ENCODE peak calls at places on chromosomes 4 and X, in eight cellular contexts. M is endothelial cell, L is epithelial cell of esophagus, G is RWPE1, P is cardiac fibroblast, W is A549, Z is Calu3, H is colonic mucosa. Q is an unnamed sample.

GRCh38 chr4:55866290-55866907 is 13.0 kb downstream of the EXOC1 start:
- DNase-seq in M (no peak), L (peak), G (peak), P (peak), W (peak), Z (peak), H (no peak), Q (peak)

GRCh38 chr4:108094923-108095482 is 73.7 kb downstream of the LEF1 start:
- DNase-seq in M (no peak), L (no peak), G (no peak), P (no peak), W (no peak), Z (no peak), H (no peak), Q (no peak)

GRCh38 chrX:148448686-148449085 is 51.7 kb upstream of the AFF2 start:
- DNase-seq in M (no peak), L (no peak), G (no peak), P (no peak), W (no peak), Z (no peak), H (no peak), Q (no peak)

GRCh38 chrX:50971390-50971789 is 60.9 kb downstream of the BMP15 start:
- DNase-seq in M (no peak), L (peak), G (peak), P (peak), W (no peak), Z (peak), H (no peak), Q (no peak)

GRCh38 chr4:173124209-173124865 is 44.3 kb upstream of the GALNT7 start:
- DNase-seq in M (no peak), L (no peak), G (no peak), P (no peak), W (no peak), Z (no peak), H (no peak), Q (no peak)

GRCh38 chrX:17183566-17183965 is 191.4 kb upstream of the NHS start:
- DNase-seq in M (no peak), L (no peak), G (no peak), P (no peak), W (no peak), Z (no peak), H (no peak), Q (no peak)

GRCh38 chr4:73668806-73669205 is 48.6 kb upstream of the RASSF6 start:
- DNase-seq in M (no peak), L (no peak), G (no peak), P (peak), W (no peak), Z (no peak), H (no peak), Q (peak)

GRCh38 chrX:130413415-130413814 is 11.6 kb downstream of the RBMX2 start:
- DNase-seq in M (no peak), L (no peak), G (no peak), P (peak), W (no peak), Z (no peak), H (no peak), Q (no peak)

GRCh38 chr4:118014831-118015230 is 19.5 kb upstream of the NDST3 start:
- DNase-seq in M (no peak), L (no peak), G (no peak), P (no peak), W (no peak), Z (no peak), H (no peak), Q (no peak)

GRCh38 chr4:118012142-118012541 is 22.1 kb upstream of the NDST3 start:
- DNase-seq in M (no peak), L (no peak), G (no peak), P (no peak), W (no peak), Z (no peak), H (no peak), Q (no peak)
- TF ChIP-seq CTCF in M (peak), L (peak), G (no peak), P (peak), W (no peak), Z (no peak), H (no peak), Q (peak)

GRCh38 chr4:112523008-112523440 is 7.0 kb upstream of the NEUROG2 start:
- DNase-seq in M (peak), L (peak), G (no peak), P (peak), W (peak), Z (peak), H (no peak), Q (no peak)
- TF ChIP-seq CTCF in M (no peak), L (no peak), G (no peak), P (no peak), W (no peak), Z (no peak), H (no peak), Q (no peak)

GRCh38 chr4:176191974-176192373 is 3.4 kb downstream of the SPATA4 start:
- DNase-seq in M (no peak), L (no peak), G (no peak), P (peak), W (peak), Z (no peak), H (no peak), Q (peak)
- TF ChIP-seq CTCF in M (no peak), L (peak), G (no peak), P (no peak), W (no peak), Z (no peak), H (no peak), Q (peak)

GRCh38 chr4:48124870-48125269 is 9.2 kb downstream of the TXK start:
- DNase-seq in M (no peak), L (no peak), G (no peak), P (no peak), W (no peak), Z (no peak), H (no peak), Q (no peak)
- TF ChIP-seq CTCF in M (no peak), L (no peak), G (no peak), P (no peak), W (no peak), Z (no peak), H (no peak), Q (no peak)

GRCh38 chr4:3324093-3324815 is 31.4 kb downstream of the RGS12 start:
- DNase-seq in M (no peak), L (no peak), G (no peak), P (no peak), W (no peak), Z (no peak), H (peak), Q (no peak)
- TF ChIP-seq CTCF in M (no peak), L (no peak), G (no peak), P (no peak), W (no peak), Z (no peak), H (no peak), Q (no peak)

DNA sequence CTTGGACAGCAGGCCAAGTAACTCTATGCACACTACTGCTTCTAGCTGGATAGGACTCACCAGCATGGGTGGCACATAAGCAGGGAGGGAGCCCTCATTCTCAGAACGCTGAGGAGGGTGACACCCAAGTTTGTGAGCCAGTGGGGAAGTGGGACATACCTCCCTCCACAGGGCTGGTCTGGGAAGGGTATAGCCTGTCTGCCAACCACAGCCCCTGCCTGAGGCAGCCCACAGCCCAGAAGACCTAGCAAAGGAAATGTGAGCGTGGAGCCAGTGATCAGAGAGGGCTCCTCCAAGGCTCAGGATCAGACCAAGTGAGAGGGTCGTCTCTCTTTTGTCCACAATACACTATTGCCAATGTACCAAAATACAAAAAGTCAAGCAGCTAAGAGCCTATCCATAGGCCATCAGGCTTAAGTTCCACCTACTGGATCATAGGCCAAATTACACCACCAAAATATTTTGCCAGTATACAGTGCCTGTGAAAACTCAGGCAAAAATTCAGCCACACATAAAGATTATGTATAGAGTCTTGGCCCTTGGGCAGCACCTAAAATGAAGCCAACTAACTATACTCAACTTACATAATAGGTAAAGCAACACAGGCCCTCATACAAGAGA is 1203.1 kb downstream of the PCDH18 start:
- DNase-seq in M (no peak), L (peak), G (peak), P (peak), W (peak), Z (no peak), H (no peak), Q (no peak)
- TF ChIP-seq CTCF in M (peak), L (peak), G (no peak), P (peak), W (no peak), Z (no peak), H (no peak), Q (no peak)

GRCh38 chrX:128992107-128992971 is 531.0 kb downstream of the SMARCA1 start:
- DNase-seq in M (no peak), L (no peak), G (no peak), P (no peak), W (no peak), Z (no peak), H (no peak), Q (no peak)
- TF ChIP-seq CTCF in M (no peak), L (no peak), G (no peak), P (no peak), W (no peak), Z (no peak), H (no peak), Q (no peak)

GRCh38 chr4:177033130-177033529 is 240.4 kb upstream of the VEGFC start:
- DNase-seq in M (no peak), L (no peak), G (no peak), P (no peak), W (no peak), Z (no peak), H (no peak), Q (no peak)
- TF ChIP-seq CTCF in M (no peak), L (no peak), G (no peak), P (no peak), W (no peak), Z (no peak), H (no peak), Q (peak)

DNA sequence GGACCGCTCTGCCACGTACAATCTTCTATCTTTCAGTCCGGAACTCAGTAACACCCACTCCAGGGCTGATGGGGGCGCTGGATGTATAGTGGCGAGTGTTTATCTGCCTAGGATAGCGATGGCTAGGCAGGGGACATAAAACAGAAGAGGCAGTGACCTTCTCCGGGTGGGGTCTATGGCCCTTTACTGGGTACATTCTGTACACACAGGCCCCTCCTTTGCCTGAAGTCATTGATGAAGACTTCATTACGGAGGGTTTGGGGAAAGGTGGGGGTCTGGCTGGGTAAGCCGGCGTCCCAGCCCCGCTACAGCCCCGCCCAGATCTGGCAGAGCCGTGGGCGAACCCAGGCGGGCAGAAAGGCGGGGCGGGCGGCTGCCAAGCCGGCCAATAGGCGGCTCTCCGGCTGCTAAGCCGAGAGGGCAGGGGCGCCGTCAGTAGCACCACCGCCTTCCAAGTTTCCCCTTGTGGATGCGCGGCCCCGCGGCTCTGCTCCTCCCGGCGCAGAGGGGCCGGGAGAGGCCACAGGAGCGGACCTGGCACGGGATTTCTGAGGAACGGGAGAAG is at the start of gene CHST7:
- DNase-seq in M (peak), L (peak), G (peak), P (peak), W (peak), Z (peak), H (peak), Q (peak)
- TF ChIP-seq CTCF in M (no peak), L (no peak), G (peak), P (peak), W (peak), Z (no peak), H (no peak), Q (peak)